ENCODE peak calls at places on chromosomes 5 and 9, in six cellular contexts. L is testis, O is fibroblast of lung, J is body of pancreas, E is tibial artery, K is lower lobe of right lung. T is an unnamed sample. For H3K36me3, the result is how much of the 10 kb centered on the place peaks cover.

GRCh38 chr5:144318460-144318859 is 147.8 kb downstream of the KCTD16 start:
- DNase-seq in O (no peak), J (no peak), L (no peak), E (no peak), K (no peak), T (no peak)

GRCh38 chr5:54540286-54540685 is 22.7 kb downstream of the SNX18 start:
- DNase-seq in K (no peak), L (no peak), E (no peak), J (no peak), O (no peak), T (no peak)

GRCh38 chr5:95962785-95963184 is 1.1 kb upstream of the ELL2 start:
- DNase-seq in J (peak), O (no peak), L (no peak), K (no peak), E (no peak), T (no peak)

GRCh38 chr5:40485021-40485998 is 194.4 kb upstream of the PTGER4 start:
- DNase-seq in O (no peak), L (no peak), J (no peak), E (no peak), K (no peak), T (no peak)

GRCh38 chr5:137340899-137341298 is 158.2 kb downstream of the SPOCK1 start:
- DNase-seq in J (no peak), O (no peak), E (no peak), L (no peak), K (no peak), T (no peak)

GRCh38 chr9:6564370-6564769 is 81.2 kb downstream of the GLDC start:
- DNase-seq in L (no peak), K (no peak), E (peak), O (peak), J (no peak), T (no peak)

GRCh38 chr9:91273853-91274552 is 87.7 kb downstream of the AUH start:
- DNase-seq in O (peak), E (no peak), J (no peak), K (no peak), L (no peak), T (no peak)

GRCh38 chr5:124649548-124650501 is 96.6 kb downstream of the ZNF608 start:
- DNase-seq in O (peak), J (peak), L (peak), K (peak), E (peak), T (peak)

GRCh38 chr5:97835128-97835527 is 652.1 kb upstream of the RIOK2 start:
- DNase-seq in L (no peak), E (no peak), J (no peak), K (no peak), O (no peak), T (no peak)

GRCh38 chr5:68387107-68387506 is 171.6 kb downstream of the PIK3R1 start:
- DNase-seq in J (no peak), O (no peak), E (no peak), L (no peak), K (no peak), T (no peak)

GRCh38 chr5:67208403-67208802 is 11.8 kb upstream of the CD180 start:
- DNase-seq in K (no peak), J (no peak), E (no peak), L (no peak), O (no peak), T (no peak)

GRCh38 chr5:125269926-125270325 is 523.5 kb upstream of the ZNF608 start:
- DNase-seq in K (no peak), L (no peak), O (no peak), E (no peak), J (no peak), T (no peak)

GRCh38 chr9:128409998-128410397 is 10.7 kb upstream of the CERCAM start:
- DNase-seq in J (no peak), O (peak), K (no peak), E (no peak), L (no peak), T (no peak)

DNA sequence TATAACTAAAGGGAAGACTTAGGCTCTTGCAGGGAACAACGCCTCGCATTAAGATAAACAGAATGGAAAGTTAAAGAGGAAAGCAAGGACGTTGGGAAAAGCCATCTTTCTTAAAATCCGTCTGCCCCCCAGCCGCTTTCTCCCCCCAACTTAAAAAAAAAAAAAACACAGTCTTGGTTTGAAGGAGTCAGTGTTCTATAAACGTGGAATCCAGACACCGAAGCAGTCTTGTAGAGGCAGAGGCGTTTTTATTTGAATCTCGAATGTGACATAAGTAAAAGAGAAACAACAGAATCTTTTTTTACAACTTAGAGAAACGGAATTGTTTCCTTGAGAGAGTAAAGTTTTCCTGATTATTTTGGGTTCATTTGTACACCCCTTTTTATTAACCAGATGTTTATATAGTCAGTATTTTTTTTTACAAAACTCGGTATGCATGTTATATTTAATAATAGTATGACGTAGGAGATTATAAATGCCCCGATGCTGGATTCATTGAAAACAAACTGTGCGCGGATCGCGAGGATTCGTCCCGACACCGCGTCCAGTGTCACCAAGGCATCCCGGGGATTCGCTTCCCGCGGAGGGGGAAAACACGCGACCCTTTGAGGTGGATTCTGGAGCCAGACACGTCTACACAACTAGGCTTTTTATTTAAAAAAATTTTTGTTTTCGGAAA is 6.8 kb downstream of the PTCH1 start:
- DNase-seq in O (no peak), L (peak), J (no peak), K (no peak), E (no peak), T (peak)
- H3K27ac ChIP-seq in O (peak), L (peak), J (peak), K (peak), E (peak), T (peak)

GRCh38 chr9:94445846-94446245 is 109.0 kb upstream of the PCAT7 start:
- DNase-seq in O (no peak), K (no peak), J (no peak), L (no peak), E (no peak), T (no peak)
- H3K36me3 ChIP-seq in O (under half), K (half or more), J (under half), L (under half), E (under half), T (under half)

DNA sequence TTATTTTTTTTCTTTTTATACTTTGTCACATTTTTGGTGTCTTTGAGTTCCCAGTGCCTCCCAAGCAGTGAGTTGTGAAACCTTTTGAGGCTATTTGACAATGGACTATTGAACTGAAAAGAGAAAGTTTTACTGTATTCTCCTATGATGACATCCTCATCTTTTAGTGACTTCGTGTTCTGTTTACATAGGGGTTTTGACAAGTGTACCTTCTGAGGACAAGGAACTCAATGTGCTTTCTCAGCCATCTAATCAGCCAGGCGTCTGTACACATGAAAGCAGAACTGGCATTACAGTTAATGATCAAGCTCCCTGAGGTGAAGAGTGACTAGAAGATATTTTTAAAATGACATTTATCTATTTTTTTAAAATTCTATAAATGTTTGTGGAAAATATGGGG is 175.5 kb downstream of the ANXA1 start:
- DNase-seq in O (no peak), E (no peak), L (no peak), J (no peak), K (no peak), T (no peak)
- H3K27ac ChIP-seq in O (no peak), E (no peak), L (no peak), J (no peak), K (no peak), T (no peak)

GRCh38 chr5:79800979-79801827 is 111.6 kb downstream of the CMYA5 start:
- DNase-seq in E (no peak), K (no peak), O (no peak), J (no peak), L (no peak), T (no peak)
- H3K36me3 ChIP-seq in E (under half), K (under half), O (under half), J (under half), L (under half), T (half or more)

T was measured in psoas muscle.